ENCODE peak calls at places on chromosomes 5 and 9, in five cellular contexts. One of them, this sample, is unnamed.

GRCh38 chr9:69178583-69179011 is 4.5 kb downstream of the TJP2 start:
- DNase-seq in neuronal stem cell: no peak
- DNase-seq in trophoblast cell: peak
- DNase-seq in H1: no peak
- DNase-seq in mesenchymal stem cell: peak
- DNase-seq in this sample: no peak

GRCh38 chr5:124576848-124577409 is 169.5 kb downstream of the ZNF608 start:
- DNase-seq in trophoblast cell: no peak
- DNase-seq in neuronal stem cell: no peak
- DNase-seq in H1: no peak
- DNase-seq in mesenchymal stem cell: no peak
- DNase-seq in this sample: no peak

GRCh38 chr5:164191240-164191639 is 685.8 kb downstream of the MAT2B start:
- DNase-seq in H1: no peak
- DNase-seq in neuronal stem cell: no peak
- DNase-seq in mesenchymal stem cell: no peak
- DNase-seq in trophoblast cell: no peak
- DNase-seq in this sample: no peak

GRCh38 chr5:60779431-60779830 is 64.6 kb downstream of the ELOVL7 start:
- DNase-seq in mesenchymal stem cell: no peak
- DNase-seq in trophoblast cell: no peak
- DNase-seq in neuronal stem cell: no peak
- DNase-seq in H1: peak
- DNase-seq in this sample: peak

GRCh38 chr5:81825237-81825636 is 74.3 kb upstream of the SSBP2 start:
- DNase-seq in mesenchymal stem cell: peak
- DNase-seq in trophoblast cell: peak
- DNase-seq in H1: no peak
- DNase-seq in neuronal stem cell: no peak
- DNase-seq in this sample: no peak

GRCh38 chr9:14400658-14400995 is 86.7 kb upstream of the NFIB start:
- DNase-seq in trophoblast cell: peak
- DNase-seq in mesenchymal stem cell: peak
- DNase-seq in neuronal stem cell: no peak
- DNase-seq in H1: peak
- DNase-seq in this sample: peak

GRCh38 chr5:149780043-149780737 is 50.1 kb downstream of the PPARGC1B start:
- DNase-seq in neuronal stem cell: no peak
- DNase-seq in trophoblast cell: no peak
- DNase-seq in H1: no peak
- DNase-seq in mesenchymal stem cell: no peak
- DNase-seq in this sample: no peak

GRCh38 chr9:79581794-79582193 is 10.0 kb downstream of the TLE4 start:
- DNase-seq in trophoblast cell: peak
- DNase-seq in H1: no peak
- DNase-seq in mesenchymal stem cell: peak
- DNase-seq in neuronal stem cell: no peak
- DNase-seq in this sample: no peak

GRCh38 chr9:70567511-70567910 is 153.1 kb upstream of the KLF9 start:
- DNase-seq in mesenchymal stem cell: no peak
- DNase-seq in neuronal stem cell: no peak
- DNase-seq in trophoblast cell: no peak
- DNase-seq in H1: no peak
- DNase-seq in this sample: no peak

GRCh38 chr9:136111190-136111589 is 7.5 kb downstream of the TMEM250 start:
- DNase-seq in mesenchymal stem cell: no peak
- DNase-seq in trophoblast cell: no peak
- DNase-seq in neuronal stem cell: no peak
- DNase-seq in H1: no peak
- DNase-seq in this sample: no peak

GRCh38 chr9:12702160-12702758 is 9.1 kb downstream of the TYRP1 start:
- DNase-seq in neuronal stem cell: peak
- DNase-seq in trophoblast cell: no peak
- DNase-seq in H1: peak
- DNase-seq in mesenchymal stem cell: peak
- DNase-seq in this sample: peak

GRCh38 chr9:110343537-110343936 is 5.9 kb upstream of the TXNDC8 start:
- DNase-seq in trophoblast cell: peak
- DNase-seq in H1: no peak
- DNase-seq in neuronal stem cell: no peak
- DNase-seq in mesenchymal stem cell: no peak
- DNase-seq in this sample: no peak

GRCh38 chr5:133675376-133676154 is 63.2 kb upstream of the FSTL4 start:
- DNase-seq in trophoblast cell: no peak
- DNase-seq in mesenchymal stem cell: no peak
- DNase-seq in neuronal stem cell: no peak
- DNase-seq in H1: no peak
- DNase-seq in this sample: peak

GRCh38 chr5:158390556-158390955 is 531.6 kb upstream of the CLINT1 start:
- DNase-seq in trophoblast cell: no peak
- DNase-seq in neuronal stem cell: no peak
- DNase-seq in mesenchymal stem cell: peak
- DNase-seq in H1: no peak
- DNase-seq in this sample: no peak

GRCh38 chr5:168307925-168308584 is 16.6 kb downstream of the WWC1 start:
- DNase-seq in trophoblast cell: no peak
- DNase-seq in mesenchymal stem cell: no peak
- DNase-seq in H1: no peak
- DNase-seq in neuronal stem cell: no peak
- DNase-seq in this sample: no peak

GRCh38 chr9:37451628-37452027 is 13.6 kb downstream of the ZBTB5 start:
- DNase-seq in mesenchymal stem cell: no peak
- DNase-seq in neuronal stem cell: no peak
- DNase-seq in trophoblast cell: no peak
- DNase-seq in H1: no peak
- DNase-seq in this sample: no peak

GRCh38 chr5:35626108-35626507 is 8.4 kb downstream of the SPEF2 start:
- DNase-seq in neuronal stem cell: no peak
- DNase-seq in mesenchymal stem cell: no peak
- DNase-seq in trophoblast cell: peak
- DNase-seq in H1: no peak
- DNase-seq in this sample: no peak

GRCh38 chr9:134275379-134275778 is 50.9 kb upstream of the RXRA start:
- DNase-seq in H1: peak
- DNase-seq in neuronal stem cell: no peak
- DNase-seq in trophoblast cell: no peak
- DNase-seq in mesenchymal stem cell: no peak
- DNase-seq in this sample: peak

GRCh38 chr5:54990751-54991349 is 5.5 kb upstream of the ESM1 start:
- DNase-seq in mesenchymal stem cell: peak
- DNase-seq in neuronal stem cell: no peak
- DNase-seq in H1: no peak
- DNase-seq in trophoblast cell: no peak
- DNase-seq in this sample: no peak

GRCh38 chr5:36717131-36717530 is 110.7 kb downstream of the SLC1A3 start:
- DNase-seq in trophoblast cell: no peak
- DNase-seq in neuronal stem cell: no peak
- DNase-seq in H1: no peak
- DNase-seq in mesenchymal stem cell: no peak
- DNase-seq in this sample: no peak

GRCh38 chr9:101311759-101312420 is 72.9 kb downstream of the BAAT start:
- DNase-seq in H1: no peak
- DNase-seq in mesenchymal stem cell: peak
- DNase-seq in neuronal stem cell: peak
- DNase-seq in trophoblast cell: peak
- DNase-seq in this sample: no peak

GRCh38 chr9:114721491-114722362 is 39.7 kb upstream of the TEX48 start:
- DNase-seq in neuronal stem cell: no peak
- DNase-seq in trophoblast cell: no peak
- DNase-seq in mesenchymal stem cell: no peak
- DNase-seq in H1: no peak
- DNase-seq in this sample: no peak

GRCh38 chr5:79973511-79973910 is 17.6 kb downstream of the MTX3 start:
- DNase-seq in trophoblast cell: no peak
- DNase-seq in H1: no peak
- DNase-seq in neuronal stem cell: peak
- DNase-seq in mesenchymal stem cell: no peak
- DNase-seq in this sample: no peak

GRCh38 chr9:83935276-83935890 is 14.2 kb upstream of the KIF27 start:
- DNase-seq in H1: no peak
- DNase-seq in mesenchymal stem cell: peak
- DNase-seq in neuronal stem cell: peak
- DNase-seq in trophoblast cell: no peak
- DNase-seq in this sample: no peak

GRCh38 chr5:109479260-109479860 is 69.6 kb upstream of the PJA2 start:
- DNase-seq in trophoblast cell: no peak
- DNase-seq in neuronal stem cell: no peak
- DNase-seq in mesenchymal stem cell: peak
- DNase-seq in H1: no peak
- DNase-seq in this sample: no peak

GRCh38 chr9:80231847-80232246 is 660.1 kb downstream of the TLE4 start:
- DNase-seq in H1: no peak
- DNase-seq in mesenchymal stem cell: no peak
- DNase-seq in trophoblast cell: no peak
- DNase-seq in neuronal stem cell: no peak
- DNase-seq in this sample: no peak

GRCh38 chr5:94113-94892 is 2.3 kb downstream of the PLEKHG4B start:
- DNase-seq in mesenchymal stem cell: no peak
- DNase-seq in trophoblast cell: no peak
- DNase-seq in H1: no peak
- DNase-seq in neuronal stem cell: no peak
- DNase-seq in this sample: no peak

GRCh38 chr5:132459983-132460834 is 30.4 kb downstream of the IRF1 start:
- DNase-seq in trophoblast cell: no peak
- DNase-seq in neuronal stem cell: no peak
- DNase-seq in H1: no peak
- DNase-seq in mesenchymal stem cell: peak
- DNase-seq in this sample: no peak

GRCh38 chr5:150642567-150642927 is 2.1 kb downstream of the SYNPO start:
- DNase-seq in neuronal stem cell: no peak
- DNase-seq in trophoblast cell: peak
- DNase-seq in mesenchymal stem cell: peak
- DNase-seq in H1: no peak
- DNase-seq in this sample: no peak

GRCh38 chr5:14444161-14444560 is 137.4 kb upstream of the OTULINL start:
- DNase-seq in mesenchymal stem cell: peak
- DNase-seq in neuronal stem cell: no peak
- DNase-seq in H1: no peak
- DNase-seq in trophoblast cell: no peak
- DNase-seq in this sample: no peak

GRCh38 chr5:102651466-102651865 is 103.6 kb upstream of the PAM start:
- DNase-seq in neuronal stem cell: no peak
- DNase-seq in mesenchymal stem cell: no peak
- DNase-seq in trophoblast cell: peak
- DNase-seq in H1: no peak
- DNase-seq in this sample: no peak

GRCh38 chr9:130766904-130767262 is 68.2 kb upstream of the ABL1 start:
- DNase-seq in mesenchymal stem cell: no peak
- DNase-seq in neuronal stem cell: no peak
- DNase-seq in trophoblast cell: no peak
- DNase-seq in H1: no peak
- DNase-seq in this sample: no peak

GRCh38 chr9:114117996-114118830 is 19.1 kb upstream of the KIF12 start:
- DNase-seq in H1: no peak
- DNase-seq in neuronal stem cell: no peak
- DNase-seq in trophoblast cell: no peak
- DNase-seq in mesenchymal stem cell: no peak
- DNase-seq in this sample: no peak

GRCh38 chr5:68915079-68915478 is 178.7 kb upstream of the SLC30A5 start:
- DNase-seq in trophoblast cell: no peak
- DNase-seq in mesenchymal stem cell: no peak
- DNase-seq in neuronal stem cell: no peak
- DNase-seq in H1: no peak
- DNase-seq in this sample: no peak
- H2BK12ac ChIP-seq in trophoblast cell: no peak
- H2BK12ac ChIP-seq in mesenchymal stem cell: no peak
- H2BK12ac ChIP-seq in neuronal stem cell: no peak
- H2BK12ac ChIP-seq in H1: no peak
- H2BK12ac ChIP-seq in this sample: no peak

DNA sequence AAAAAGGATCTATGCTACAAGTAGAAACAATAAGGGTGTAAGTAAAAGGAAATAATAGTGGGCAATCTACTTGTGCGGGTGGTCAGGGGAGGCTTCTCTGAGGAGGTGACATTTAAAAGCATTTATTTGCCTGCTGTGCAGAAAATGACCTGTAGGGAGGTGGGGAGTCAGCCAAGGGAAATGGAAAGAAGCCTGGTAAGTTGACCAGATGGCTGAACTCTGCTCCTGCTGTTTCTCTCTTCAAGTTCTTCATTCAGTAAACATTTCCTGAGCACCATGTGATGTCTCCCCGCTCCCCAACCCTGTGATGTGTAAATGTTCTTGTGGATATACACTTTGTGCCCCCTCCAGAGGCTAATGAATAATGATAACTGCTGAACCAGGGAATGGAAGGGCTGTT is 9.9 kb upstream of the SPIN1 start:
- DNase-seq in neuronal stem cell: no peak
- DNase-seq in mesenchymal stem cell: peak
- DNase-seq in H1: no peak
- DNase-seq in trophoblast cell: no peak
- DNase-seq in this sample: peak
- H3K4ac ChIP-seq in neuronal stem cell: no peak
- H3K4ac ChIP-seq in mesenchymal stem cell: no peak
- H3K4ac ChIP-seq in H1: no peak
- H3K4ac ChIP-seq in trophoblast cell: no peak
- H3K4ac ChIP-seq in this sample: no peak

GRCh38 chr5:139283252-139284166 is 10.0 kb upstream of the MATR3 start:
- DNase-seq in neuronal stem cell: no peak
- DNase-seq in H1: no peak
- DNase-seq in trophoblast cell: peak
- DNase-seq in mesenchymal stem cell: no peak
- DNase-seq in this sample: no peak
- H2BK12ac ChIP-seq in neuronal stem cell: no peak
- H2BK12ac ChIP-seq in H1: no peak
- H2BK12ac ChIP-seq in trophoblast cell: no peak
- H2BK12ac ChIP-seq in mesenchymal stem cell: no peak
- H2BK12ac ChIP-seq in this sample: no peak

DNA sequence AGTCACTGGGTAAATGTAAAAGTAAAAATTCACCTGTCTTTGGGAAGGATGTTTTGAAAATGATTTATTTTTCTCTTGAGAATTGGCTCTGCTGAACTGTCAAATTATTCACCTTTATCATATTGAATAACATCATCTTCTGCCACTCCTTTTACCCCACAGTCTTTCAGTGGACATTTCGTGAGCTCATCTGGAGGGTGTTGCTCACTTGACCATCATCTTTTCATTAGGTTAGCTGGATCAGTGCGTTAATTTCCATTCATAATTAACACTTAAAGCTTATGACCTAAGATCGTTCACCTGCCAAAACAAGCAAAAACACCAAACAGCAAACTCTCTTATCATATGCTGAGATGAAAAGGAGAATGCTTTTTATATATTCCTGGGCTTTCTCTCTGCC is 53.4 kb upstream of the TNFAIP8 start:
- DNase-seq in trophoblast cell: no peak
- DNase-seq in H1: no peak
- DNase-seq in mesenchymal stem cell: no peak
- DNase-seq in neuronal stem cell: no peak
- DNase-seq in this sample: no peak
- H3K4ac ChIP-seq in trophoblast cell: no peak
- H3K4ac ChIP-seq in H1: no peak
- H3K4ac ChIP-seq in mesenchymal stem cell: no peak
- H3K4ac ChIP-seq in neuronal stem cell: no peak
- H3K4ac ChIP-seq in this sample: no peak